ENCODE peak calls at places on chromosomes 16 and 17, in seven cellular contexts. V, G, D, X, W, Z and U are unnamed samples. For H3K36me3, the result is how much of the 10 kb centered on the place peaks cover.

GRCh38 chr17:34071891-34072420 is 183.1 kb upstream of the CCL2 start:
- DNase-seq in W (no peak), G (no peak), D (no peak), Z (no peak), X (no peak), V (no peak), U (no peak)

GRCh38 chr16:83814654-83814985 is 6.8 kb downstream of the HSBP1 start:
- DNase-seq in X (no peak), V (no peak), D (no peak), W (no peak), G (no peak), Z (no peak), U (no peak)

GRCh38 chr17:37220609-37220953 is 155.2 kb upstream of the C17orf78 start:
- DNase-seq in D (no peak), X (peak), Z (peak), V (peak), W (peak), G (no peak), U (no peak)

GRCh38 chr16:76964464-76965154 is 226.4 kb upstream of the MON1B start:
- DNase-seq in D (no peak), G (no peak), W (no peak), X (no peak), V (no peak), Z (no peak), U (peak)

GRCh38 chr17:68295086-68295485 is 3.8 kb downstream of the ARSG start:
- DNase-seq in Z (no peak), V (no peak), G (no peak), D (no peak), X (no peak), W (no peak), U (no peak)

GRCh38 chr17:42979511-42980273 is at the start of gene PTGES3L:
- DNase-seq in V (no peak), W (peak), D (peak), X (peak), G (peak), Z (no peak), U (no peak)

GRCh38 chr17:79987187-79987889 is 48.3 kb downstream of the TBC1D16 start:
- DNase-seq in G (no peak), W (peak), X (no peak), V (no peak), D (no peak), Z (no peak), U (no peak)

GRCh38 chr16:31347445-31347844 is 7.5 kb upstream of the ITGAX start:
- DNase-seq in G (no peak), V (no peak), D (no peak), Z (no peak), X (no peak), W (no peak), U (no peak)

GRCh38 chr17:17129466-17129865 is 76.7 kb downstream of the PLD6 start:
- DNase-seq in V (no peak), W (no peak), D (no peak), G (no peak), X (no peak), Z (no peak), U (peak)

GRCh38 chr17:13631541-13631940 is 29.8 kb upstream of the HS3ST3A1 start:
- DNase-seq in W (no peak), D (no peak), X (no peak), Z (no peak), G (no peak), V (no peak), U (no peak)

GRCh38 chr16:54402270-54402669 is 115.7 kb upstream of the IRX3 start:
- DNase-seq in Z (no peak), X (no peak), W (no peak), G (no peak), D (no peak), V (no peak), U (no peak)

GRCh38 chr16:88770459-88771293 is 14.3 kb downstream of the PIEZO1 start:
- DNase-seq in D (peak), Z (peak), X (peak), G (no peak), W (peak), V (no peak), U (no peak)

GRCh38 chr16:29852654-29853053 is 10.4 kb downstream of the CDIPT start:
- DNase-seq in X (no peak), W (no peak), D (no peak), V (no peak), Z (peak), G (no peak), U (no peak)

GRCh38 chr17:82157046-82158035 is 55.3 kb downstream of the CCDC57 start:
- DNase-seq in D (no peak), G (no peak), X (no peak), Z (no peak), W (no peak), V (no peak), U (no peak)

GRCh38 chr16:79542196-79542859 is 58.2 kb downstream of the MAF start:
- DNase-seq in G (peak), X (peak), W (no peak), Z (peak), V (no peak), D (no peak), U (peak)

GRCh38 chr16:88073201-88073721 is 122.0 kb downstream of the BANP start:
- DNase-seq in V (no peak), D (no peak), X (no peak), G (no peak), Z (no peak), W (no peak), U (no peak)

GRCh38 chr16:51353055-51353454 is 202.0 kb upstream of the SALL1 start:
- DNase-seq in Z (no peak), X (no peak), G (no peak), V (no peak), D (no peak), W (no peak), U (no peak)
- H3K36me3 ChIP-seq in Z (under half), X (under half), G (under half), V (under half), D (under half), W (under half), U (under half)

GRCh38 chr17:32126746-32127145 is 15.6 kb upstream of the RHOT1 start:
- DNase-seq in X (no peak), W (no peak), G (no peak), D (no peak), V (no peak), Z (no peak), U (no peak)

GRCh38 chr17:32124985-32125847 is 17.1 kb upstream of the RHOT1 start:
- DNase-seq in W (no peak), Z (no peak), X (no peak), D (no peak), G (no peak), V (no peak), U (no peak)

GRCh38 chr17:32125848-32126153 is 16.5 kb upstream of the RHOT1 start:
- DNase-seq in W (no peak), D (no peak), Z (no peak), G (no peak), X (no peak), V (no peak), U (no peak)

GRCh38 chr17:32127156-32127897 is 15.0 kb upstream of the RHOT1 start:
- DNase-seq in W (peak), V (peak), X (peak), D (peak), Z (peak), G (peak), U (peak)

DNA sequence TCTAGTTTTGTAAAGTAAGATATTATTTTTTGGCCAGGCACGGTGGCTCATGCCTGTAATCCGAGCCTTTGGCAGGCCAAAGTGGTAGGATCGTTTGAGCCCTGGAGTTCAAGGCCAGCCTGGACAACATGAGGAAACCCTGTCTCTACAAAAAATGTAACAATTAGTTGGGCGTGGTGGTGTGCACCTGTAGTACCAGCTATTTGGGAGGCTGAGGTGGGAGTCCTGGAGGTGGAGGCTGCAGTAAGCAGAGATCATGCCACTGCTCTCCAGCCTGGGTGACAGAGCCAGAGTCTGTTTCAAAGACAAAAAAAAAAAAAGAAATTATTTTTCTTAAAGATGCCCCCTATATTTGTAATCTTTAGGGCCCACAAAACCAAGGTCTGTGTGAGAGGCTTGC is 16.0 kb upstream of the RHOT1 start:
- DNase-seq in X (no peak), D (no peak), V (no peak), Z (no peak), G (no peak), W (no peak), U (no peak)
- H3K27ac ChIP-seq in X (peak), D (peak), V (no peak), Z (peak), G (no peak), W (no peak), U (peak)

GRCh38 chr16:23401142-23401541 is 51.8 kb downstream of the COG7 start:
- DNase-seq in D (peak), X (no peak), W (no peak), V (no peak), Z (no peak), G (peak), U (no peak)

GRCh38 chr16:23400387-23400930 is 52.5 kb downstream of the COG7 start:
- DNase-seq in X (no peak), G (no peak), W (no peak), D (no peak), V (no peak), Z (no peak), U (no peak)

GRCh38 chr16:23402100-23402499 is 50.9 kb downstream of the COG7 start:
- DNase-seq in D (no peak), V (no peak), W (no peak), G (no peak), Z (no peak), X (no peak), U (no peak)

GRCh38 chr16:23397464-23397863 is 55.5 kb downstream of the COG7 start:
- DNase-seq in G (no peak), W (no peak), X (no peak), Z (no peak), D (no peak), V (no peak), U (no peak)

GRCh38 chr16:23398987-23399805 is 53.8 kb downstream of the COG7 start:
- DNase-seq in X (no peak), V (no peak), W (peak), G (peak), D (peak), Z (no peak), U (no peak)
- H3K36me3 ChIP-seq in X (under half), V (half or more), W (under half), G (under half), D (under half), Z (under half), U (under half)

GRCh38 chr16:12293913-12294312 is 317.4 kb downstream of the SNX29 start:
- DNase-seq in G (no peak), W (no peak), V (no peak), X (no peak), Z (no peak), D (no peak), U (no peak)
- H3K27ac ChIP-seq in G (no peak), W (peak), V (no peak), X (no peak), Z (no peak), D (no peak), U (no peak)

DNA sequence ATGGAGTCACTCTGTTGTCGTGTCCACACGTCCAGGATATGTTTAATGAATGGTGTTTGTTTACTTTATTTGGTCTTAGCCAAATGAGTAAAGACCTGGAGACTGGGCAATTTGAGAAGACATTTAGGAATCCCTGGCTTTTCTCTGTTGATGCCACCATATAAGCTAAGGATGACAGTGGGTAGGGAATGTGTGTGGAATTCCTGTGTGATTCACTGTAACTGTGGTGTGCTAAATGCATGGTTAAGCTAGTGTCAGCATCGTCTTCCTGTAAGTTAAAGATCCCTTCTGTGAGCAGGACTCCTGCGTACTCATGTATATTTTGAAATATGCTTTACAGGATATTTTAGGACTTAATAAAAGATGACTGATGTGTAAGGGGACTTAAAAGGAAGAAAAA is 26.4 kb downstream of the GOSR1 start:
- DNase-seq in Z (no peak), X (no peak), D (no peak), G (no peak), W (peak), V (no peak), U (no peak)
- H3K36me3 ChIP-seq in Z (under half), X (under half), D (under half), G (under half), W (under half), V (under half), U (under half)